ENCODE peak calls at places on chromosomes 13 and 19, in four cellular contexts. N is transverse colon; R is fibroblast of lung; B is CD4-positive, alpha-beta memory T cell. A is an unnamed sample.

GRCh38 chr19:10788146-10788545 is 47.9 kb downstream of the TMED1 start:
- DNase-seq in N (no peak), R (no peak), B (no peak), A (no peak)

GRCh38 chr13:25037057-25037813 is 58.7 kb upstream of the PABPC3 start:
- DNase-seq in N (peak; percentile 47), R (peak; percentile 49), B (peak; percentile 54), A (peak; percentile 40)

GRCh38 chr19:42422576-42423461 is 4.4 kb downstream of the LIPE start:
- DNase-seq in N (peak; percentile 47), R (peak; percentile 11), B (peak; percentile 58), A (peak; percentile 44)

GRCh38 chr13:106915146-106915545 is 347.2 kb upstream of the ARGLU1 start:
- DNase-seq in N (no peak), R (no peak), B (no peak), A (no peak)

GRCh38 chr19:10418281-10419199 is 1.8 kb upstream of the PDE4A start:
- DNase-seq in N (no peak), R (peak; percentile 46), B (no peak), A (no peak)

GRCh38 chr13:102773441-102774209 is at the start of gene TEX30:
- DNase-seq in N (peak; percentile 86), R (peak; percentile 80), B (peak; percentile 90), A (peak; percentile 83)

GRCh38 chr13:85228692-85229091 is 570.5 kb downstream of the SLITRK6 start:
- DNase-seq in N (no peak), R (no peak), B (no peak), A (no peak)

GRCh38 chr19:1261863-1262686 is 7.1 kb upstream of the CIRBP start:
- DNase-seq in N (peak; percentile 94), R (peak; percentile 83), B (peak; percentile 49), A (peak; percentile 94)

GRCh38 chr13:76965759-76966421 is 17.6 kb downstream of the ACOD1 start:
- DNase-seq in N (peak; percentile 14), R (peak; percentile 75), B (no peak), A (peak; percentile 29)

GRCh38 chr19:48819366-48819816 is 8.6 kb upstream of the BCAT2 start:
- DNase-seq in N (peak; percentile 88), R (peak; percentile 70), B (no peak), A (peak; percentile 94)

GRCh38 chr19:52070496-52070895 is 21.9 kb upstream of the ZNF432 start:
- DNase-seq in N (no peak), R (peak; percentile 82), B (no peak), A (no peak)

GRCh38 chr13:49791753-49792549 is 531 bp downstream of the KPNA3 start:
- DNase-seq in N (peak; percentile 58), R (peak; percentile 55), B (peak; percentile 50), A (peak; percentile 58)

GRCh38 chr19:27859689-27860088 is 1353.3 kb downstream of the UQCRFS1 start:
- DNase-seq in N (no peak), R (no peak), B (no peak), A (no peak)

GRCh38 chr19:20269461-20269860 is 102.4 kb downstream of the ZNF486 start:
- DNase-seq in N (no peak), R (no peak), B (no peak), A (no peak)

GRCh38 chr13:50127726-50128291 is 112.6 kb downstream of the KCNRG start:
- DNase-seq in N (no peak), R (no peak), B (no peak), A (peak; percentile 25)

GRCh38 chr19:51259348-51260245 is 8.7 kb downstream of the SIGLECL1 start:
- DNase-seq in N (no peak), R (no peak), B (peak; percentile 2), A (peak; percentile 20)

GRCh38 chr13:42334329-42334706 is 62.4 kb downstream of the AKAP11 start:
- DNase-seq in N (no peak), R (no peak), B (peak; percentile 10), A (no peak)

GRCh38 chr13:113616281-113616906 is 31.8 kb downstream of the TFDP1 start:
- DNase-seq in N (no peak), R (no peak), B (no peak), A (no peak)

GRCh38 chr19:7971553-7972520 is 28.4 kb upstream of the TIMM44 start:
- DNase-seq in N (no peak), R (no peak), B (no peak), A (no peak)

GRCh38 chr13:83845121-83845520 is 37.2 kb downstream of the SLITRK1 start:
- DNase-seq in N (no peak), R (peak; percentile 60), B (no peak), A (no peak)

GRCh38 chr19:1407662-1408299 is 395 bp downstream of the DAZAP1 start:
- DNase-seq in N (peak; percentile 34), R (no peak), B (peak; percentile 34), A (peak; percentile 42)

GRCh38 chr19:50205681-50206138 is 2.3 kb downstream of the MYH14 start:
- DNase-seq in N (peak; percentile 91), R (no peak), B (no peak), A (peak; percentile 94)

GRCh38 chr19:10238172-10238783 is 7.1 kb upstream of the S1PR2 start:
- DNase-seq in N (peak; percentile 49), R (peak; percentile 17), B (no peak), A (peak; percentile 69)

GRCh38 chr19:50402544-50403301 is 16.0 kb upstream of the SPIB start:
- DNase-seq in N (no peak), R (no peak), B (no peak), A (no peak)

GRCh38 chr19:16125738-16126495 is 14.2 kb downstream of the RAB8A start:
- DNase-seq in N (no peak), R (no peak), B (no peak), A (peak; percentile 47)

GRCh38 chr13:37715606-37716015 is 117.0 kb upstream of the POSTN start:
- DNase-seq in N (no peak), R (peak; percentile 92), B (no peak), A (no peak)

GRCh38 chr19:2223959-2224358 is 12.2 kb downstream of the PLEKHJ1 start:
- DNase-seq in N (no peak), R (no peak), B (peak; percentile 28), A (no peak)

GRCh38 chr19:406121-406711 is 2.7 kb downstream of the C2CD4C start:
- DNase-seq in N (no peak), R (no peak), B (no peak), A (no peak)

GRCh38 chr19:33285441-33285927 is 16.9 kb downstream of the CEBPA start:
- DNase-seq in N (no peak), R (no peak), B (no peak), A (peak; percentile 57)

GRCh38 chr19:1465191-1466016 is 13.6 kb downstream of the C19orf25 start:
- DNase-seq in N (peak; percentile 45), R (no peak), B (no peak), A (peak; percentile 63)

GRCh38 chr13:101433895-101434294 is 17.6 kb upstream of the NALCN start:
- DNase-seq in N (no peak), R (peak; percentile 58), B (no peak), A (no peak)

GRCh38 chr19:9673912-9674668 is 810 bp downstream of the ZNF562 start:
- DNase-seq in N (no peak), R (peak; percentile 35), B (peak; percentile 20), A (peak; percentile 21)

GRCh38 chr13:93472897-93473296 is 246.3 kb downstream of the GPC6 start:
- DNase-seq in N (no peak), R (no peak), B (no peak), A (no peak)

GRCh38 chr13:101738336-101738735 is 285.9 kb downstream of the ITGBL1 start:
- DNase-seq in N (no peak), R (no peak), B (no peak), A (no peak)

GRCh38 chr13:87671824-87672603 is 843 bp downstream of the SLITRK5 start:
- DNase-seq in N (peak; percentile 7), R (no peak), B (no peak), A (no peak)

GRCh38 chr19:5102520-5102919 is 133.6 kb downstream of the KDM4B start:
- DNase-seq in N (no peak), R (no peak), B (no peak), A (no peak)
- H3K9me3 ChIP-seq in N (peaks cover 20% of the 10 kb centered on the region), R (no peaks in the 10 kb centered on the region), B (peaks cover 14% of the 10 kb centered on the region), A (peaks cover 12% of the 10 kb centered on the region)

GRCh38 chr13:110028838-110029621 is 242.6 kb upstream of the IRS2 start:
- DNase-seq in N (no peak), R (no peak), B (no peak), A (no peak)

GRCh38 chr13:110027470-110028240 is 241.3 kb upstream of the IRS2 start:
- DNase-seq in N (no peak), R (no peak), B (no peak), A (no peak)

GRCh38 chr13:110028311-110028710 is 241.9 kb upstream of the IRS2 start:
- DNase-seq in N (no peak), R (no peak), B (no peak), A (no peak)

GRCh38 chr13:110023729-110024645 is 237.6 kb upstream of the IRS2 start:
- DNase-seq in N (peak; percentile 10), R (no peak), B (no peak), A (no peak)

DNA sequence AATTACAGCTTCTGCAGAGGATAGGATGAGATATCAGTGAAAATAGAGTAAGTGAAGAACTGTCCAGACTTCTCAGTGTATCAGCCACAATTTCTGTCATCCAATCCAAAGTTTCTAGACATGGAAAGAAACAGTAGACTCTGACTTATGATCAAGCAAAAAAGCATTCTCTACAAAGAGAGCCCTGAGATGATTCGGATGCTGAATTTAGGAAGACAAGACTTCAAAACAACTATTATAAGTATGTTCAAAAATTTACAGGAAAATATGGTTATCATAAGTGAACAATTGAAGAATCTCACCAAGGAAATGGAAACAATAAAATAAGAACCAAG is 238.2 kb upstream of the IRS2 start:
- DNase-seq in N (no peak), R (no peak), B (no peak), A (no peak)
- H3K27ac ChIP-seq in N (peak overlapping the region; percentile 65), R (no peak overlapping the region), B (no peak overlapping the region), A (no peak overlapping the region)

GRCh38 chr19:14553939-14554243 is 18.0 kb downstream of the NDUFB7 start:
- DNase-seq in N (no peak), R (no peak), B (no peak), A (no peak)
- H3K4me1 ChIP-seq in N (peaks cover 6% of the 10 kb centered on the region), R (no peaks in the 10 kb centered on the region), B (peaks cover 61% of the 10 kb centered on the region), A (peaks cover 14% of the 10 kb centered on the region)

DNA sequence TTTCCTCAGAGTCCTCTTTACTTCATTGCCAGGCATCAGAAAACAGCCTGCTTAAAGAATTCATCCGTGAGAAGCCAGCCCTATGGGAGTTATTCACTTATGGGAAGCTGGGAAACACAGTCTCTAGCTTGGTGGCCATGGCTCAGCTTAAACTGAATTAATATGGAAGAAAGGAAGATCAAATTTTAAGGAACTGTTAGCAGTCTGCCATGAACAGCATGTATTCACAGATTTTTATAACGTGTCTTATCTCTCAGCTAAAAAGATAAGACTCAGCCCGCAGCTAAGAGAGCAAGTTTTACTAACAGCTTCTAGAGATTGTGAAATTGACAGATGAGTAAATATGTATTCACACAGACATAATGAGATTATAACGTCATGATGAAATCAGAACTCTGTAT is 253.7 kb upstream of the RXFP2 start:
- DNase-seq in N (no peak), R (peak; percentile 13), B (no peak), A (no peak)
- H3K9me3 ChIP-seq in N (no peaks in the 10 kb centered on the region), R (no peaks in the 10 kb centered on the region), B (no peaks in the 10 kb centered on the region), A (no peaks in the 10 kb centered on the region)

DNA sequence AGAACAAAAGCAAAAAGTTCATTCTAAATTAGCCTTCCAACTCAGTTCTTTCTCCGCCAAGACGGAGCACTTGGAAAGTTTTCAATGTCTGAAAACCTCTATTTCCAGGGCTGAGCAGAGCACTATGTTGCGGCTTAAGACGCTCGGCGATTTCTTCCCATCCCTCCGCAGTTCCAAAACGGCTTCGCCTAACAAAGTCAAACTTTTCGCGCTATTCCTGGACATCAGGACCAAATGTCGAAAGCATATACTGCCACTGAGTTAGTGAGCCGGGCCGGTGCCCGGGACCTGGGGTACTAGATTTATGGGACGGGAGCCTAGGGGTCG is 771 bp downstream of the RCBTB2 start:
- DNase-seq in N (no peak), R (peak; percentile 52), B (no peak), A (peak; percentile 62)
- H3K27ac ChIP-seq in N (peak overlapping the region; percentile 95), R (peak overlapping the region; percentile 93), B (peak overlapping the region; percentile 92), A (peak overlapping the region; percentile 91)